ENCODE peak calls at places on chromosomes 11 and 22, in five cellular contexts. D is GM12891, C is heart left ventricle, R is A549, T is lower leg skin. E is an unnamed sample.

GRCh38 chr11:126857860-126858808 is 142.4 kb downstream of the KIRREL3 start:
- DNase-seq in D (no peak), C (no peak), R (no peak), T (no peak), E (no peak)

GRCh38 chr11:55949330-55949729 is 13.1 kb upstream of the OR5I1 start:
- DNase-seq in D (no peak), C (no peak), R (no peak), T (no peak), E (no peak)

GRCh38 chr11:125110996-125111340 is 458 bp downstream of the TMEM218 start:
- DNase-seq in D (no peak), C (no peak), R (no peak), T (no peak), E (no peak)

GRCh38 chr11:3139086-3139440 is 26.0 kb downstream of the OSBPL5 start:
- DNase-seq in D (no peak), C (no peak), R (no peak), T (no peak), E (no peak)

GRCh38 chr11:134439181-134439580 is 27.1 kb upstream of the B3GAT1 start:
- DNase-seq in D (no peak), C (no peak), R (no peak), T (no peak), E (no peak)

GRCh38 chr11:60953781-60954180 is 1.8 kb upstream of the SLC15A3 start:
- DNase-seq in D (no peak), C (no peak), R (no peak), T (no peak), E (peak; percentile 21)

GRCh38 chr11:45333506-45333971 is 47.4 kb upstream of the SYT13 start:
- DNase-seq in D (no peak), C (peak; percentile 36), R (peak; percentile 52), T (no peak), E (peak; percentile 11)

GRCh38 chr22:30488121-30488520 is 16.3 kb upstream of the SEC14L3 start:
- DNase-seq in D (no peak), C (no peak), R (no peak), T (no peak), E (no peak)

GRCh38 chr11:128927108-128927461 is 15.6 kb downstream of the TP53AIP1 start:
- DNase-seq in D (no peak), C (no peak), R (no peak), T (no peak), E (no peak)

GRCh38 chr22:38793721-38794466 is at the start of gene DNAL4:
- DNase-seq in D (peak; percentile 88), C (peak; percentile 95), R (peak; percentile 81), T (peak; percentile 98), E (peak; percentile 97)
- TF ChIP-seq POLR2A in D (peak; percentile 63), C (no peak), R (no peak), T (no peak), E (peak; percentile 59)

DNA sequence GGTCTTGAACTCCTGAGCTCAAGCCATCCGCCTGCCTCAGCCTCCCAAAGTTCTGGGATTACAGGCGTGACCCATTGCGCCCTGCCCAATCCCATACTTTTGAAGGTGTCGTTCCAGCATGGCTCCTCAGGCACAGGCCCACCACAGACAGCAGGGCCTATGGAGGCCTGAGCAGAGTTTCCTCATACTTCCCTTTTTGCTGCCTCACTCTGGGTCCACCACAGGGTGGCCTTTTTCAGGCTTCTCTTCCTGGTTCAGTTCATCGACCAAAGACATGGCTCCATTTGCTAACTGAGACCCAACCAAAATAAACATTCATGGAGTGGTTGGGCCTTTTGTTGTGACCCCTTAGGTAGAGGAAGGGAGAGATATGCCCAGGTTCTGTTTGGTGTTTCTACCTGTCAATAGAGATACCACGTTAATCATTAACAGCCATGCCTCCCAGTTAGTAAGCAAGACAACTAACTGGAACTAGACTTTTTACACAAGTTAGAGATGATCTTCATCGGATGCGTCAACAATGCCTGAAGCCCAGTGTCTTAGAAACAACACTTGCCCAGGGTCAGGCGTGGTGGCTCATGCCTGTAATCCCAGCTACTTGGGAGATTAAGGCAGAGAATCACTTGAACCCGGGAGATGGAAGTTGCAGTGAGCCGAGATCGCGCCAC is 35.1 kb downstream of the TRIOBP start:
- DNase-seq in D (no peak), C (no peak), R (peak; percentile 31), T (no peak), E (no peak)
- TF ChIP-seq POLR2A in D (no peak), C (no peak), R (no peak), T (no peak), E (no peak)

DNA sequence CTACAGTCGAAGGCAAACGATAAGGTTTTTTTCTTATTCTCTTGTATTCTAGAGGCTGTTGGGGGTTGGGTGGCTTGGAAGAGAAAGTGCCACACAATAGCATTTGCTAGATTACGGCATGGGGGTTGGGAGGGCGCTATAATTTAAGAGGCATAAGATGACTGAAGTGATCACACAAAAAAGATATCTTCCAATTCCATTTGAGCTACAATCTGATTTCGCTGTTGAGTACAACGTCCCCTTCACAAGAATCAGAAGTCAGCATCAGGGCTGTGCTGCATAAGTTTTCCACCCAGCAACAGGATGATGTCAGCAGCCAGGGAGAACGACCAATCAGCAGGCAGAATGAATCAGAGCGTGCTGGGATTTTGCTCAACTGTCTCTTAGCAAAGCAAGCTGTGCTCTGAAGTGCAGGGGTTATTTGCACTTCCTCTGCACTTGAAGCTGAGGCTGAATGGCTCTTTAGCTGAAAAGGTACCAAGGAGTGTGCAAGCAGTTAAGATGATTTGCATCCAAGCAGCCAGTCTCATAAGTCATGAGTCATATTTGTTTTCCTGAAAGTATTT is 23.2 kb upstream of the SESN3 start:
- DNase-seq in D (peak; percentile 19), C (peak; percentile 80), R (peak; percentile 18), T (peak; percentile 84), E (peak; percentile 83)
- TF ChIP-seq POLR2A in D (peak; percentile 83), C (no peak), R (no peak), T (no peak), E (no peak)

GRCh38 chr22:17613280-17613679 is 15.3 kb downstream of the ATP6V1E1 start:
- DNase-seq in D (no peak), C (no peak), R (no peak), T (no peak), E (no peak)

GRCh38 chr22:17607891-17608521 is 20.5 kb downstream of the ATP6V1E1 start:
- DNase-seq in D (no peak), C (no peak), R (no peak), T (no peak), E (no peak)

GRCh38 chr22:17606472-17606871 is 22.1 kb downstream of the ATP6V1E1 start:
- DNase-seq in D (no peak), C (no peak), R (no peak), T (no peak), E (peak; percentile 22)

GRCh38 chr22:17612057-17612456 is 16.5 kb downstream of the ATP6V1E1 start:
- DNase-seq in D (no peak), C (no peak), R (no peak), T (no peak), E (no peak)
- TF ChIP-seq POLR2A in D (no peak), C (no peak), R (no peak), T (no peak), E (no peak)

DNA sequence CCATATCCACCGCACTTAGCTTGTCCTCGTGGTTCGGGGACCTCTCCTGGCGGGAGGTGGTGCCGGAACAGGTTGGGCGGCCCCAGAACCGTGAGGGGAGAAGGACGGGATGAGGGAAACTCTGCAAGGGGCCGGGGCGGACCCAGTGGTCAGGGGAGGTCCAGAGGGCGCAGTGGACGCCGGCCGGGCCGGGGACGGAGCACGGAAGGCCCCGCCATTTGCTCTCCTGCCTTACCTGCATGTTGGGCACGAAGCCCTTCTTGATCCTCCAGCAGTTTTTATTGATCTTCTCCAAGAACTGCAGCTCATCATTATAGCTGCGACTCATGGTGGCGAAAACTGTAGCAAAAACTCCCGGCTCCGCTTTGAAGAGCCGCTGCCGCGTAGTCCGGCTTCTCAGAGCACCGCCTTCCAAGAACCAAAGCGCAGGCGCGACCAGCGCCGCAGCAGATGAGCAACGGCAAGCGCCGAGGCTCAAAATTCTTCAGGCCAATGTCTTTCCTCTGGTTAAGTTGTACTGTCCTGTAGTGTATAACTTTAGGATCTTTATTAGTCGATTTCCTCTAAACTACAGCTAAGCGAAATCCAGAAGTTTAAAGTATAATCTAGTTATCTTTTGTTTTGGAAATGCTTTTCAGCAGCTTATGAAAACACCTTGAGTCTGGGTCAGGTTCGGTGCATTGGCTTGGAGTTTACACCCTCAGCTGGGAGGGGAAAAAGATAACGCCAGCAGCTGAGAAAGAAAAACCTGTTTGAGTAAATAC is at the start of gene RTCB:
- DNase-seq in D (peak; percentile 61), C (peak; percentile 96), R (peak; percentile 56), T (peak; percentile 87), E (peak; percentile 94)
- TF ChIP-seq POLR2A in D (peak; percentile 70), C (no peak), R (peak; percentile 30), T (no peak), E (peak; percentile 65)

DNA sequence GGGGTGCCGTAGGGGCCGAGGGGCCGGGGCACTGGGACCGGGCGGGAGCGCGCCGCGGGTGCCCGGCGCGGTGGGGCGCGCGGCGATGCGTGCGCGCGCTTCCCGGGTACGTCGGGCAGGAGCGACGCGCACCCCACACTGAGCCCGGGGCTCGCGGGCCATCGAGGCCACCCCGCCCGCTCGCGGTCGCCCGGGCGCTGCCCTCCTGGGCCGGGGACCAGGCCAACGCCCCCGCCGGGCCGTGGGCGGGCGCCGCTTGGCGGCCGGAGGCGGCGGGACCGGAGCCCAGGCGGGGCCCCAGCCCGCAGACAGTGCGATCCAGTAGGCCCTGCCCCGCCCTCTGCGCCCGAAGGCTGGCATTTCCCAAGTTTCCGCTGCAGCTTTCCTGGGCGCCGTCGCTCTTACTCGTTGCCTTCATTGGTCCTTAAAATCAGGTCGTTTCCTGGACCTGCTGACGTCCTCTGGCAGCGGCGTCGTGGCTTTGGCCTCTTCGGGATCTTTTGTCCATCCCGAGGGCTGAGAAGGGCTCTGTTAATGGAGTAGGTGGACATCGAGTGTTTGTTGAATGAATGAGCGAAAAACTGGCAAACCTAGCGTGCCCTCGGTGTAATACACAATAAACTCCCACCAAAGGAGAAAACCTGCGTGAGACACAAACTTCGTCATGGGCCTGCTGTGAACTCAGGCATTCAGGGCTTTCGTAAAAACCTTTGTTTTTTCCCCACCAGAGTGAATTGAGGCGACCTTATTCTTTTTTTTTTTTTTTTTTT is 638 bp downstream of the PARVA start:
- DNase-seq in D (no peak), C (peak; percentile 71), R (peak; percentile 50), T (peak; percentile 59), E (no peak)
- TF ChIP-seq POLR2A in D (no peak), C (no peak), R (peak; percentile 10), T (no peak), E (no peak)

E was measured in erythroblast.